ENCODE peak calls at places on chromosome 1, in four cellular contexts. X, S, F and Z are unnamed samples.

GRCh38 chr1:9737057-9737456 is 85.5 kb downstream of the PIK3CD start:
- DNase-seq in X (no peak), S (no peak), F (no peak), Z (no peak)

GRCh38 chr1:30704765-30705509 is 18.4 kb downstream of the MATN1 start:
- DNase-seq in X (no peak), S (no peak), F (no peak), Z (peak; percentile 40)

GRCh38 chr1:182227864-182228547 is 163.6 kb downstream of the GLUL start:
- DNase-seq in X (no peak), S (no peak), F (no peak), Z (no peak)

GRCh38 chr1:223617671-223618070 is 47.8 kb downstream of the CAPN8 start:
- DNase-seq in X (no peak), S (no peak), F (no peak), Z (no peak)

GRCh38 chr1:79128726-79129125 is 122.2 kb upstream of the ADGRL4 start:
- DNase-seq in X (peak; percentile 52), S (peak; percentile 92), F (no peak), Z (no peak)

GRCh38 chr1:156885904-156886355 is 7.6 kb upstream of the PEAR1 start:
- DNase-seq in X (no peak), S (no peak), F (no peak), Z (no peak)

GRCh38 chr1:193489191-193489590 is 302.8 kb upstream of the B3GALT2 start:
- DNase-seq in X (no peak), S (no peak), F (no peak), Z (no peak)

GRCh38 chr1:25520446-25521061 is 22.9 kb upstream of the LDLRAP1 start:
- DNase-seq in X (peak; percentile 83), S (peak; percentile 83), F (peak; percentile 75), Z (peak; percentile 55)

GRCh38 chr1:26321315-26322041 is 3.7 kb downstream of the CD52 start:
- DNase-seq in X (peak; percentile 92), S (peak; percentile 88), F (peak; percentile 97), Z (peak; percentile 90)

GRCh38 chr1:182237329-182237728 is 154.3 kb downstream of the GLUL start:
- DNase-seq in X (no peak), S (no peak), F (no peak), Z (no peak)

GRCh38 chr1:186806477-186806876 is 22.3 kb upstream of the PLA2G4A start:
- DNase-seq in X (no peak), S (peak; percentile 70), F (no peak), Z (no peak)

GRCh38 chr1:3907031-3907534 is 7.0 kb upstream of the C1orf174 start:
- DNase-seq in X (no peak), S (no peak), F (no peak), Z (no peak)

GRCh38 chr1:42005530-42005929 is 86.8 kb upstream of the HIVEP3 start:
- DNase-seq in X (no peak), S (no peak), F (no peak), Z (no peak)

GRCh38 chr1:25167269-25168192 is 64.8 kb downstream of the SYF2 start:
- DNase-seq in X (peak; percentile 59), S (no peak), F (no peak), Z (peak; percentile 33)

GRCh38 chr1:230032882-230033281 is 34.2 kb upstream of the GALNT2 start:
- DNase-seq in X (no peak), S (no peak), F (no peak), Z (no peak)

GRCh38 chr1:159909381-159909780 is 9.4 kb upstream of the CFAP45 start:
- DNase-seq in X (no peak), S (no peak), F (no peak), Z (no peak)

GRCh38 chr1:61079898-61080336 is 2.4 kb upstream of the NFIA start:
- DNase-seq in X (peak; percentile 92), S (peak; percentile 86), F (peak; percentile 82), Z (peak; percentile 87)

GRCh38 chr1:111242805-111243523 is 15.5 kb downstream of the CHI3L2 start:
- DNase-seq in X (no peak), S (no peak), F (no peak), Z (peak; percentile 14)

GRCh38 chr1:228333739-228334115 is 72.9 kb downstream of the TRIM11 start:
- DNase-seq in X (no peak), S (no peak), F (peak; percentile 18), Z (no peak)

GRCh38 chr1:212450331-212450881 is 17.7 kb downstream of the NENF start:
- DNase-seq in X (no peak), S (no peak), F (no peak), Z (peak; percentile 23)

GRCh38 chr1:183600136-183600535 is 9.9 kb upstream of the NCF2 start:
- DNase-seq in X (no peak), S (peak; percentile 89), F (no peak), Z (no peak)

GRCh38 chr1:85581802-85582686 is 1.5 kb downstream of the CCN1 start:
- DNase-seq in X (no peak), S (peak; percentile 88), F (no peak), Z (no peak)

GRCh38 chr1:173527151-173527826 is 50.2 kb downstream of the PRDX6 start:
- DNase-seq in X (peak; percentile 16), S (peak; percentile 94), F (no peak), Z (no peak)

GRCh38 chr1:197144570-197145325 is 1.7 kb downstream of the ASPM start:
- DNase-seq in X (no peak), S (peak; percentile 41), F (no peak), Z (no peak)

GRCh38 chr1:225426395-225427248 is 1.2 kb downstream of the LBR start:
- DNase-seq in X (peak; percentile 24), S (peak; percentile 25), F (no peak), Z (peak; percentile 24)

GRCh38 chr1:19398309-19398760 is 86.2 kb downstream of the SLC66A1 start:
- DNase-seq in X (peak; percentile 50), S (peak; percentile 99), F (no peak), Z (no peak)

GRCh38 chr1:119288751-119289150 is 79.8 kb upstream of the HAO2 start:
- DNase-seq in X (no peak), S (peak; percentile 82), F (no peak), Z (no peak)

GRCh38 chr1:35470964-35471613 is 86.1 kb downstream of the KIAA0319L start:
- DNase-seq in X (no peak), S (peak; percentile 22), F (no peak), Z (no peak)

GRCh38 chr1:85463666-85464496 is 1.1 kb downstream of the DDAH1 start:
- DNase-seq in X (peak; percentile 29), S (no peak), F (no peak), Z (peak; percentile 42)

GRCh38 chr1:174114788-174115448 is 44.4 kb upstream of the RABGAP1L start:
- DNase-seq in X (peak; percentile 9), S (peak; percentile 68), F (no peak), Z (no peak)

GRCh38 chr1:24283326-24284155 is 35.6 kb upstream of the GRHL3 start:
- DNase-seq in X (no peak), S (peak; percentile 73), F (no peak), Z (no peak)

GRCh38 chr1:230140221-230141001 is 73.4 kb downstream of the GALNT2 start:
- DNase-seq in X (peak; percentile 51), S (peak; percentile 83), F (no peak), Z (no peak)

GRCh38 chr1:2088434-2088833 is 38.2 kb downstream of the PRKCZ start:
- DNase-seq in X (peak; percentile 46), S (peak; percentile 93), F (no peak), Z (no peak)

GRCh38 chr1:205258313-205259176 is 30.8 kb downstream of the TMCC2 start:
- DNase-seq in X (peak; percentile 83), S (peak; percentile 87), F (no peak), Z (peak; percentile 80)

GRCh38 chr1:116666747-116667576 is 571 bp downstream of the IGSF3 start:
- DNase-seq in X (no peak), S (no peak), F (peak; percentile 32), Z (no peak)

GRCh38 chr1:41683681-41684500 is 199.4 kb upstream of the EDN2 start:
- DNase-seq in X (no peak), S (no peak), F (no peak), Z (no peak)

GRCh38 chr1:67627906-67628305 is 57.1 kb upstream of the GADD45A start:
- DNase-seq in X (no peak), S (no peak), F (no peak), Z (no peak)